ENCODE peak calls at places on chromosome 12, in six cellular contexts. Y is lower leg skin, X is H54, M is amniotic stem cell, B is fibroblast of pulmonary artery, P is neural crest cell. R is an unnamed sample.
A peak's percentile ranks its signal among the peaks of the same experiment; 100 is the strongest.

GRCh38 chr12:132261328-132262138 is 67.9 kb downstream of the GALNT9 start:
- DNase-seq in P (no peak), X (no peak), Y (no peak), B (no peak), M (no peak), R (no peak)

GRCh38 chr12:31797230-31797872 is 68.5 kb upstream of the AMN1 start:
- DNase-seq in B (no peak), Y (no peak), M (no peak), P (no peak), X (no peak), R (no peak)

GRCh38 chr12:1325666-1326065 is 268.7 kb downstream of the FBXL14 start:
- DNase-seq in M (no peak), B (no peak), Y (no peak), P (no peak), X (no peak), R (no peak)

GRCh38 chr12:80056845-80057244 is 42.5 kb upstream of the OTOGL start:
- DNase-seq in X (no peak), Y (no peak), B (peak; percentile 88), M (no peak), P (no peak), R (no peak)

GRCh38 chr12:96774501-96775256 is 132.4 kb upstream of the NEDD1 start:
- DNase-seq in M (no peak), Y (no peak), X (peak; percentile 7), P (no peak), B (no peak), R (no peak)

GRCh38 chr12:114625294-114625851 is 58.6 kb downstream of the TBX3 start:
- DNase-seq in X (peak; percentile 33), M (peak; percentile 34), B (peak; percentile 75), Y (no peak), P (peak; percentile 77), R (peak; percentile 15)

GRCh38 chr12:75455839-75456238 is 24.7 kb upstream of the GLIPR1 start:
- DNase-seq in P (no peak), Y (no peak), B (no peak), M (no peak), X (no peak), R (no peak)

GRCh38 chr12:65464930-65465329 is 186.4 kb downstream of the MSRB3 start:
- DNase-seq in B (peak; percentile 86), M (peak; percentile 64), X (peak; percentile 5), P (no peak), Y (no peak), R (no peak)

GRCh38 chr12:6200266-6201198 is at the start of gene CD9:
- DNase-seq in Y (no peak), M (no peak), P (no peak), X (peak; percentile 83), B (peak; percentile 48), R (peak; percentile 63)